ENCODE peak calls at places on chromosomes 1 and 21, in seven cellular contexts. T is activated T-cell treated with anti-CD3 and anti-CD28 coated beads, Interleukin-2, amount 50 U/mL, for 72 hours; E is T follicular helper cell; W is fibroblast of the conjunctiva; D is NCI-H446; C is body of pancreas; K is LoVo. X is an unnamed sample.

GRCh38 chr1:18890704-18891103 is 11.7 kb downstream of the ALDH4A1 start:
- DNase-seq in E (no peak), W (no peak), D (no peak), C (peak; percentile 52), K (no peak), T (no peak), X (no peak)

GRCh38 chr1:209884665-209885117 is 53.3 kb upstream of the SYT14 start:
- DNase-seq in D (peak; percentile 72), C (peak; percentile 84), E (no peak), T (peak; percentile 75), K (peak; percentile 80), W (peak; percentile 94), X (no peak)

GRCh38 chr1:116982319-116983004 is 19.1 kb upstream of the CD101 start:
- DNase-seq in C (peak; percentile 76), W (no peak), D (no peak), K (no peak), E (no peak), T (no peak), X (no peak)

GRCh38 chr1:67437961-67438360 is 7.8 kb upstream of the SERBP1 start:
- DNase-seq in C (no peak), D (no peak), W (no peak), T (no peak), E (no peak), K (no peak), X (no peak)

GRCh38 chr1:214861615-214862014 is 220.9 kb upstream of the KCNK2 start:
- DNase-seq in W (no peak), T (no peak), E (no peak), K (no peak), C (no peak), D (no peak), X (peak; percentile 58)

GRCh38 chr1:150561830-150562367 is 12.7 kb downstream of the ADAMTSL4 start:
- DNase-seq in D (peak; percentile 72), K (peak; percentile 93), C (peak; percentile 97), E (peak; percentile 72), W (peak; percentile 95), T (peak; percentile 96), X (peak; percentile 68)

GRCh38 chr1:204560590-204560989 is 44.4 kb downstream of the MDM4 start:
- DNase-seq in T (no peak), D (no peak), C (no peak), W (no peak), K (no peak), E (no peak), X (no peak)

GRCh38 chr1:156801409-156802121 is 15.1 kb downstream of the SH2D2A start:
- DNase-seq in E (no peak), W (peak; percentile 88), D (no peak), K (no peak), C (no peak), T (no peak), X (peak; percentile 24)

GRCh38 chr1:20896824-20897223 is 109.7 kb upstream of the HP1BP3 start:
- DNase-seq in E (no peak), C (no peak), T (no peak), D (no peak), W (no peak), K (no peak), X (no peak)

GRCh38 chr1:234632225-234632624 is 22.2 kb upstream of the IRF2BP2 start:
- DNase-seq in W (no peak), D (no peak), E (no peak), T (no peak), C (no peak), K (no peak), X (no peak)

GRCh38 chr21:37757631-37758376 is 158.5 kb downstream of the KCNJ6 start:
- DNase-seq in C (no peak), E (no peak), K (no peak), W (no peak), D (no peak), T (no peak), X (no peak)

GRCh38 chr1:54135436-54136120 is 17.2 kb downstream of the CDCP2 start:
- DNase-seq in E (no peak), K (no peak), C (no peak), T (no peak), D (no peak), W (no peak), X (no peak)

GRCh38 chr1:96481410-96481809 is 240.2 kb upstream of the PTBP2 start:
- DNase-seq in C (no peak), T (no peak), D (no peak), W (no peak), K (no peak), E (no peak), X (no peak)

GRCh38 chr1:58041621-58042020 is 504.9 kb downstream of the OMA1 start:
- DNase-seq in D (no peak), E (no peak), C (no peak), T (no peak), W (no peak), K (peak; percentile 89), X (no peak)

GRCh38 chr1:154788241-154788870 is 81.7 kb downstream of the KCNN3 start:
- DNase-seq in W (no peak), K (no peak), D (no peak), C (no peak), E (no peak), T (no peak), X (no peak)

X was measured in NCI-H524.